ENCODE peak calls at places on chromosomes 7 and 10, in eight cellular contexts. E is psoas muscle, B is brain microvascular endothelial cell, D is HFF-Myc, Q is fibroblast of the aortic adventitia, G is endothelial cell, R is left ventricle myocardium inferior, Z is ovary. V is an unnamed sample.

GRCh38 chr10:77889277-77889903 is 37.2 kb downstream of the DLG5 start:
- DNase-seq in G (no peak), Q (no peak), D (no peak), Z (no peak), E (no peak), B (no peak), R (no peak), V (no peak)

GRCh38 chr7:25597881-25598456 is 369.7 kb upstream of the NPVF start:
- DNase-seq in R (no peak), Q (no peak), B (no peak), G (no peak), Z (no peak), E (no peak), D (no peak), V (no peak)

GRCh38 chr10:692682-693351 is 3.3 kb upstream of the DIP2C start:
- DNase-seq in E (no peak), B (no peak), Z (no peak), D (no peak), Q (no peak), G (no peak), R (no peak), V (no peak)

GRCh38 chr10:121559321-121559720 is 38.9 kb downstream of the FGFR2 start:
- DNase-seq in D (no peak), Z (no peak), B (no peak), Q (no peak), R (no peak), E (no peak), G (no peak), V (no peak)

GRCh38 chr10:61475449-61475873 is 22.3 kb upstream of the TMEM26 start:
- DNase-seq in R (no peak), Q (peak; percentile 35), B (peak; percentile 58), D (no peak), E (no peak), Z (no peak), G (no peak), V (no peak)

GRCh38 chr10:88131561-88132139 is 268.2 kb downstream of the PTEN start:
- DNase-seq in Z (no peak), B (no peak), E (peak; percentile 83), D (no peak), Q (peak; percentile 83), G (no peak), R (peak; percentile 37), V (no peak)

GRCh38 chr7:80481196-80481884 is 30.5 kb downstream of the GNAT3 start:
- DNase-seq in D (no peak), R (no peak), Z (no peak), E (no peak), G (no peak), Q (peak; percentile 45), B (peak; percentile 46), V (no peak)

GRCh38 chr10:62806246-62806645 is 1.7 kb downstream of the ADO start:
- DNase-seq in B (no peak), R (no peak), E (no peak), G (no peak), Z (no peak), Q (no peak), D (no peak), V (no peak)

GRCh38 chr10:83991986-83992753 is 147.1 kb upstream of the GHITM start:
- DNase-seq in B (no peak), R (no peak), Z (no peak), D (no peak), G (peak; percentile 64), E (no peak), Q (no peak), V (peak; percentile 67)

GRCh38 chr10:68179016-68179415 is 52.9 kb downstream of the ATOH7 start:
- DNase-seq in B (no peak), R (no peak), Q (no peak), G (no peak), D (no peak), E (no peak), Z (no peak), V (no peak)

GRCh38 chr7:117538053-117538452 is 58.2 kb downstream of the CFTR start:
- DNase-seq in Z (no peak), G (no peak), D (no peak), Q (no peak), B (no peak), R (no peak), E (no peak), V (no peak)

DNA sequence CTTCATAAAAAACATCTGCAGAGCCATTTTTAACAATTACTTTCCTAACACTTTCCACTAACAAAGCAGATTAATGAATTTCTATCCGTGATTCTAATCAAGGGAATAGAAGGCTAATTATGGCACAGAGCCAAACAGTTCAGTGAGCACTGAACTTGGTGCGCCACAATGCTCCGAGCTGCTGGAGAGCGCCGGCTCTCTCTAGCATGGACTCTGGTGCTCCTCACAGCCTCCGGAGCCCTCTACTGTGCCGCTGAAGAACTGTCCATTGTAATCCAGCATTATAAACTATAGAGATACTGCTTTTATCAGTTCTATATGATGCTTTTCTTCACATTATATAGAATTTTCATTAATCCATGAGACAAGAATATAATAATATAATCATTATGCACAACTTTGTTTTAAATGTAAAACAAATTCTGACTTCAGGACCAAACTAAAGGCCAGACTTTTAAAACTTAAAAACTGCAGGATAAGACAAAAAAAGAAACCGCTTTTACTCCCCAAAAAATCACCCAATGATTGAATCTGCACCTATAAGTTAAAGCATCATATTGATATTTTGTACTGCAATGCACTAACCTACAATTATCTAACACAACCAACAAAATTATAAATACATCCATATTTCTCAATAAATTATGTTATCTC is 123.6 kb downstream of the RNF32 start:
- DNase-seq in E (peak; percentile 63), D (peak; percentile 36), R (peak; percentile 56), B (peak; percentile 71), Z (peak; percentile 31), G (peak; percentile 50), Q (peak; percentile 74), V (peak; percentile 70)
- TF ChIP-seq CTCF in E (peak; percentile 49), D (peak; percentile 67), R (peak; percentile 76), B (peak; percentile 89), Z (no peak), G (no peak), Q (peak; percentile 81), V (peak; percentile 21)

GRCh38 chr10:59864141-59864962 is 42.0 kb downstream of the CCDC6 start:
- DNase-seq in Z (no peak), Q (no peak), D (no peak), E (no peak), G (no peak), B (no peak), R (no peak), V (no peak)

GRCh38 chr10:59867590-59867989 is 38.8 kb downstream of the CCDC6 start:
- DNase-seq in B (no peak), D (no peak), E (no peak), R (no peak), Z (no peak), G (no peak), Q (no peak), V (no peak)

GRCh38 chr10:59870152-59870551 is 36.2 kb downstream of the CCDC6 start:
- DNase-seq in Q (no peak), E (no peak), B (no peak), G (no peak), R (no peak), Z (no peak), D (no peak), V (no peak)

GRCh38 chr10:59868974-59869940 is 37.1 kb downstream of the CCDC6 start:
- DNase-seq in G (no peak), D (no peak), R (no peak), Q (no peak), Z (no peak), B (no peak), E (no peak), V (no peak)

DNA sequence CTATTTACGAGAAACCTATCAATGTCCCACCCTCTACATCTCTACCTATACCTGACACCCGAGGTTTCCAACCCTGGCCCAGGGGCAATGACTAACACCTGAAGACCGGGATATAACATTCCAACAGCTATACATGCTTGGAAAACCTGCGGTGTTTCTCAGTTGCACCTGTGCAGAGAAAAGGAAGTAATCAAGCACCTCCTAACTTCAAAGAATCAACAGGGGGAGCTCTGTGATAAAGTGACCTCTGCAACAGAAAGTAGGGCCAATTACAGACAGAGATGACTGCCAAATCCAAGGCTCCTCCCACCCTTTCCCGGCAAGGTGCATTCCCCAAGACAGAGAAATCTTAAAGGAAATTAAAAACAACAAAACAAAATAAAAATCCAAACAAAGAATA is 41.3 kb downstream of the CCDC6 start:
- DNase-seq in E (no peak), Z (no peak), D (no peak), G (no peak), Q (peak; percentile 56), R (no peak), B (no peak), V (no peak)
- TF ChIP-seq CTCF in E (peak; percentile 55), Z (no peak), D (peak; percentile 21), G (no peak), Q (peak; percentile 26), R (peak; percentile 59), B (peak; percentile 38), V (no peak)

DNA sequence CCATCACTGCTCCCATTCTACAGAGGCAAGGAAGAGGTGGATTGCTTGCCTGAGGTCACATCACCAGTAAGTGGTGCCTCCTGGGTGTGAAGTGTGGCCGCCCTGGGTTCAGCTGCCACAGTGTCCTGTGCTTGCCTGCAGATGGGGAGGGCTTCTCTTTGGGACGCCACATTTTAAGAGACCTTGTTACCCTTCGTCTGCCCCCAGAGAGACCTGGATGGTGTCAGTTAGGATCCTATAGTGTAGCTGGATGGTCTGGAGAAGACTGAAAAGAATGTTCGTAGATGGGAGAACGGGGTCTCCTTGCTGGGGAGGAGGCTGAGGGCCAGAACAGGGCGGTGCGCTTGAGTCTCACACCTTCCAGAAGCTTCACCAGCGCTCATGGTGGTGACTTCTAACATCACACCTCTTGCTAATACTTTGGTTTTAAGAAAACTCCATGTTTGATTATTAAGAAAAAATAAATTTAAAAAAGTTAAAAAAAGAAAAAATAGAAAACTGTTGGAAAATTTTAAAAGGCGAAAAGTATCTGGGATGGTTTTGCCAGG is 2.3 kb downstream of the DOCK1 start:
- DNase-seq in Z (no peak), E (no peak), Q (no peak), B (no peak), D (no peak), R (no peak), G (no peak), V (no peak)
- TF ChIP-seq CTCF in Z (no peak), E (no peak), Q (peak; percentile 25), B (peak; percentile 24), D (no peak), R (no peak), G (peak; percentile 14), V (peak; percentile 11)

GRCh38 chr10:85515316-85515715 is 851.3 kb downstream of the GRID1 start:
- DNase-seq in Z (no peak), D (no peak), R (no peak), Q (no peak), B (no peak), G (no peak), E (no peak), V (no peak)

GRCh38 chr10:85508159-85508558 is 858.4 kb downstream of the GRID1 start:
- DNase-seq in Q (no peak), B (no peak), R (no peak), G (no peak), E (peak; percentile 57), D (no peak), Z (no peak), V (no peak)

GRCh38 chr10:85513450-85513849 is 853.1 kb downstream of the GRID1 start:
- DNase-seq in D (no peak), G (no peak), Z (no peak), B (no peak), E (no peak), R (no peak), Q (no peak), V (no peak)

DNA sequence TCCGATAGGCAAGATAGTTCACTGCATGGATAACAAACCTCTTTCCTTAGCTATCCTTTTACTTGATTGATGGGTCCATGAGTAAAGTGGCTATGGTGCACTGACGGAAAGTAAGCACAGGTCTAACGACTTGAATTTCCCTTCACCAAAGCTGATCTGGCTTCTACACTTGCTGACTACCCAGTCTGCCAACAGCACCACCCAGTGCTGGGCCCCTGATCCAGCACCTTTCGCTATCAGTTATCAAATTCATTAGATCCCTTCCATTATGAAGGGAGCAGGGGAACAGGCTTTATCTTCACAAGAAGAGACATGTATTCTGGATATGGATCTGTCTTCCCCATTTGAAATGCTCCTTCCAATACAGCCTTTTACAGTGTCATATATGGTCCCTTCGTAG is 855.9 kb downstream of the GRID1 start:
- DNase-seq in Q (no peak), E (no peak), B (no peak), Z (no peak), G (no peak), R (peak; percentile 14), D (no peak), V (no peak)
- TF ChIP-seq CTCF in Q (no peak), E (no peak), B (no peak), Z (no peak), G (no peak), R (peak; percentile 58), D (no peak), V (no peak)

V was measured in glutamatergic neuron.